ENCODE peak calls at places on chromosome 10, in five cellular contexts. One of them, this sample, is unnamed.

GRCh38 chr10:132554991-132555647 is 17.5 kb downstream of the INPP5A start:
- DNase-seq in transverse colon: peak
- DNase-seq in Panc1: no peak
- DNase-seq in adrenal gland: peak
- DNase-seq in heart left ventricle: peak
- DNase-seq in this sample: no peak

GRCh38 chr10:100847440-100847839 is 65.3 kb upstream of the SLF2 start:
- DNase-seq in adrenal gland: peak
- DNase-seq in heart left ventricle: no peak
- DNase-seq in transverse colon: no peak
- DNase-seq in Panc1: peak
- DNase-seq in this sample: no peak

GRCh38 chr10:48503293-48503911 is 101.5 kb downstream of the ARHGAP22 start:
- DNase-seq in heart left ventricle: peak
- DNase-seq in adrenal gland: no peak
- DNase-seq in Panc1: no peak
- DNase-seq in transverse colon: no peak
- DNase-seq in this sample: peak

GRCh38 chr10:5841965-5842364 is 28.7 kb upstream of the GDI2 start:
- DNase-seq in Panc1: no peak
- DNase-seq in adrenal gland: no peak
- DNase-seq in transverse colon: no peak
- DNase-seq in heart left ventricle: no peak
- DNase-seq in this sample: no peak

GRCh38 chr10:71773221-71773971 is at the start of gene VSIR:
- DNase-seq in Panc1: peak
- DNase-seq in heart left ventricle: peak
- DNase-seq in adrenal gland: peak
- DNase-seq in transverse colon: peak
- DNase-seq in this sample: peak

GRCh38 chr10:29554660-29555059 is 80.1 kb downstream of the SVIL start:
- DNase-seq in heart left ventricle: no peak
- DNase-seq in transverse colon: no peak
- DNase-seq in adrenal gland: no peak
- DNase-seq in Panc1: no peak
- DNase-seq in this sample: no peak

GRCh38 chr10:101467286-101467770 is 113.4 kb downstream of the BTRC start:
- DNase-seq in Panc1: peak
- DNase-seq in heart left ventricle: no peak
- DNase-seq in adrenal gland: peak
- DNase-seq in transverse colon: no peak
- DNase-seq in this sample: peak

GRCh38 chr10:44973323-44974081 is 5.1 kb downstream of the DEPP1 start:
- DNase-seq in heart left ventricle: peak
- DNase-seq in adrenal gland: no peak
- DNase-seq in Panc1: no peak
- DNase-seq in transverse colon: no peak
- DNase-seq in this sample: peak

GRCh38 chr10:1595242-1595600 is 142.1 kb downstream of the ADARB2 start:
- DNase-seq in Panc1: no peak
- DNase-seq in heart left ventricle: no peak
- DNase-seq in transverse colon: no peak
- DNase-seq in adrenal gland: no peak
- DNase-seq in this sample: no peak

GRCh38 chr10:128147669-128148068 is 21.4 kb upstream of the MKI67 start:
- DNase-seq in transverse colon: no peak
- DNase-seq in adrenal gland: no peak
- DNase-seq in heart left ventricle: no peak
- DNase-seq in Panc1: no peak
- DNase-seq in this sample: no peak

GRCh38 chr10:77637474-77637985 is at the start of gene KCNMA1:
- DNase-seq in heart left ventricle: peak
- DNase-seq in adrenal gland: no peak
- DNase-seq in Panc1: no peak
- DNase-seq in transverse colon: peak
- DNase-seq in this sample: no peak

GRCh38 chr10:102744374-102745051 is 765 bp downstream of the WBP1L start:
- DNase-seq in adrenal gland: peak
- DNase-seq in Panc1: no peak
- DNase-seq in transverse colon: no peak
- DNase-seq in heart left ventricle: no peak
- DNase-seq in this sample: peak

GRCh38 chr10:29806350-29806788 is 171.6 kb upstream of the SVIL start:
- DNase-seq in heart left ventricle: no peak
- DNase-seq in adrenal gland: no peak
- DNase-seq in Panc1: no peak
- DNase-seq in transverse colon: no peak
- DNase-seq in this sample: no peak

GRCh38 chr10:124197301-124198148 is 104.1 kb upstream of the CHST15 start:
- DNase-seq in transverse colon: no peak
- DNase-seq in adrenal gland: no peak
- DNase-seq in heart left ventricle: no peak
- DNase-seq in Panc1: no peak
- DNase-seq in this sample: peak

GRCh38 chr10:100569687-100570517 is 34.2 kb downstream of the HIF1AN start:
- DNase-seq in heart left ventricle: no peak
- DNase-seq in adrenal gland: no peak
- DNase-seq in Panc1: no peak
- DNase-seq in transverse colon: no peak
- DNase-seq in this sample: no peak

GRCh38 chr10:35613597-35614226 is 8.6 kb downstream of the GJD4 start:
- DNase-seq in transverse colon: no peak
- DNase-seq in adrenal gland: no peak
- DNase-seq in Panc1: no peak
- DNase-seq in heart left ventricle: no peak
- DNase-seq in this sample: no peak

GRCh38 chr10:17023386-17024298 is 106.0 kb downstream of the CUBN start:
- DNase-seq in transverse colon: peak
- DNase-seq in heart left ventricle: peak
- DNase-seq in Panc1: no peak
- DNase-seq in adrenal gland: peak
- DNase-seq in this sample: peak

GRCh38 chr10:131452926-131453771 is 141.6 kb upstream of the TCERG1L start:
- DNase-seq in adrenal gland: peak
- DNase-seq in transverse colon: no peak
- DNase-seq in Panc1: no peak
- DNase-seq in heart left ventricle: peak
- DNase-seq in this sample: peak

GRCh38 chr10:113056468-113057021 is 106.5 kb downstream of the TCF7L2 start:
- DNase-seq in Panc1: no peak
- DNase-seq in heart left ventricle: no peak
- DNase-seq in transverse colon: no peak
- DNase-seq in adrenal gland: no peak
- DNase-seq in this sample: no peak

GRCh38 chr10:33421789-33422188 is 87.3 kb upstream of the NRP1 start:
- DNase-seq in Panc1: no peak
- DNase-seq in heart left ventricle: peak
- DNase-seq in transverse colon: no peak
- DNase-seq in adrenal gland: peak
- DNase-seq in this sample: peak

GRCh38 chr10:102776779-102777417 is 33.1 kb downstream of the WBP1L start:
- DNase-seq in adrenal gland: peak
- DNase-seq in transverse colon: peak
- DNase-seq in Panc1: no peak
- DNase-seq in heart left ventricle: peak
- DNase-seq in this sample: peak

GRCh38 chr10:13969792-13970140 is 361.0 kb downstream of the FRMD4A start:
- DNase-seq in adrenal gland: no peak
- DNase-seq in Panc1: no peak
- DNase-seq in transverse colon: no peak
- DNase-seq in heart left ventricle: no peak
- DNase-seq in this sample: no peak

GRCh38 chr10:86711957-86712708 is 43.8 kb downstream of the LDB3 start:
- DNase-seq in heart left ventricle: peak
- DNase-seq in Panc1: no peak
- DNase-seq in transverse colon: no peak
- DNase-seq in adrenal gland: peak
- DNase-seq in this sample: peak

GRCh38 chr10:82625497-82626151 is 750.6 kb downstream of the NRG3 start:
- DNase-seq in adrenal gland: no peak
- DNase-seq in transverse colon: no peak
- DNase-seq in Panc1: no peak
- DNase-seq in heart left ventricle: no peak
- DNase-seq in this sample: no peak

GRCh38 chr10:69449841-69450240 is 1.4 kb upstream of the TSPAN15 start:
- DNase-seq in adrenal gland: peak
- DNase-seq in Panc1: peak
- DNase-seq in transverse colon: peak
- DNase-seq in heart left ventricle: peak
- DNase-seq in this sample: peak

DNA sequence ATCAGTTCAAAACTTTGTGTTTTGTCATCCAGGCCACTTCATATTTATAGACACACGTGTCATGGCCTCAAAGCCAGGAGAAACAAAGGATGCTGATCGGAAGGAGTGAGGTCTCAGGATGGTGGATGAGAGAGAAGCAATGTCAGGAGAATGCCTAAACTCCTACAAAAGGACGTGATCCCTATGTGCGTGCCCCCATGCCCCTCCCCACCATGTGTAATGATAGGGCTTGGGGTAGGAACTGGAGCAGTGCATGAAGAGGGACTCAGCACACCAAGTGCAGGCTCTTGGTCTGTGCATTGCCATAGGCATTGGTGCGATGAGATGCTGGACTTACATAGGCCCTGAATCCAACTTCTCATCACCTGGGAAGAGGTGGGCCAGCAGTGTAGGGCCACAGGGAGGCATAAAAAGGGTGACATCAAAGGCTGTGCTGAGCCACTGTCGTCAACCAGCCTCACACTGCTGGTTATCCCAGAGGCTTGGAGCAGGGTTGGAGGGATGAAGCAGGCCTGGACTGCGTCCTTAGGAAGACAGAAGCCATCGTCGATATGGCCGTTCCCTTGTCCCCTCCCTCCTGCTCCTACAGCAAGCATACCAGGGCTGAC is 46.9 kb upstream of the GDF10 start:
- DNase-seq in heart left ventricle: no peak
- DNase-seq in adrenal gland: no peak
- DNase-seq in transverse colon: peak
- DNase-seq in Panc1: no peak
- DNase-seq in this sample: no peak
- H3K27ac ChIP-seq in heart left ventricle: no peak
- H3K27ac ChIP-seq in adrenal gland: no peak
- H3K27ac ChIP-seq in transverse colon: no peak
- H3K27ac ChIP-seq in Panc1: no peak
- H3K27ac ChIP-seq in this sample: no peak

GRCh38 chr10:110876000-110876399 is 4.3 kb downstream of the PDCD4 start:
- DNase-seq in transverse colon: no peak
- DNase-seq in adrenal gland: no peak
- DNase-seq in heart left ventricle: no peak
- DNase-seq in Panc1: no peak
- DNase-seq in this sample: no peak
- H3K4me3 ChIP-seq in transverse colon: no peak
- H3K4me3 ChIP-seq in adrenal gland: no peak
- H3K4me3 ChIP-seq in heart left ventricle: no peak
- H3K4me3 ChIP-seq in Panc1: no peak
- H3K4me3 ChIP-seq in this sample: no peak

DNA sequence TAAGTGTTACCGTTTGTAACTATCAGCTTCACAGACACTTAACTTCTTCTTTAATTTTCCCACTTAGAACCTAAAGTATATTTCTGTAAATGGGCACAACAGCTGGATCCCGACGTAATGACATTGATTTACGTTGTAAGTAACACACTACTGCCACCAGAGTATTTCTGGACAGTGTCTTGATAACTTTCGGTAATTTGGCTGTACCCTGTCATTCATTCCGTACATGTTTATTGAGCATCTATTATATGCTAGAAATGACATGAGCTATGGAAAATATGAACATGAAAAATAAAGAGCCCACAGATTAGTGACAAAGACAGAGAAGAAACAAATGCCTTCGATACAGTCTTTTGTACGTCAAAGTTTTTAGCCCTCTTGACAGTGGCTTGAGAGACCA is 291.4 kb downstream of the CCDC3 start:
- DNase-seq in Panc1: no peak
- DNase-seq in adrenal gland: no peak
- DNase-seq in heart left ventricle: no peak
- DNase-seq in transverse colon: no peak
- DNase-seq in this sample: no peak
- H3K27ac ChIP-seq in Panc1: peak
- H3K27ac ChIP-seq in adrenal gland: no peak
- H3K27ac ChIP-seq in heart left ventricle: no peak
- H3K27ac ChIP-seq in transverse colon: peak
- H3K27ac ChIP-seq in this sample: no peak

DNA sequence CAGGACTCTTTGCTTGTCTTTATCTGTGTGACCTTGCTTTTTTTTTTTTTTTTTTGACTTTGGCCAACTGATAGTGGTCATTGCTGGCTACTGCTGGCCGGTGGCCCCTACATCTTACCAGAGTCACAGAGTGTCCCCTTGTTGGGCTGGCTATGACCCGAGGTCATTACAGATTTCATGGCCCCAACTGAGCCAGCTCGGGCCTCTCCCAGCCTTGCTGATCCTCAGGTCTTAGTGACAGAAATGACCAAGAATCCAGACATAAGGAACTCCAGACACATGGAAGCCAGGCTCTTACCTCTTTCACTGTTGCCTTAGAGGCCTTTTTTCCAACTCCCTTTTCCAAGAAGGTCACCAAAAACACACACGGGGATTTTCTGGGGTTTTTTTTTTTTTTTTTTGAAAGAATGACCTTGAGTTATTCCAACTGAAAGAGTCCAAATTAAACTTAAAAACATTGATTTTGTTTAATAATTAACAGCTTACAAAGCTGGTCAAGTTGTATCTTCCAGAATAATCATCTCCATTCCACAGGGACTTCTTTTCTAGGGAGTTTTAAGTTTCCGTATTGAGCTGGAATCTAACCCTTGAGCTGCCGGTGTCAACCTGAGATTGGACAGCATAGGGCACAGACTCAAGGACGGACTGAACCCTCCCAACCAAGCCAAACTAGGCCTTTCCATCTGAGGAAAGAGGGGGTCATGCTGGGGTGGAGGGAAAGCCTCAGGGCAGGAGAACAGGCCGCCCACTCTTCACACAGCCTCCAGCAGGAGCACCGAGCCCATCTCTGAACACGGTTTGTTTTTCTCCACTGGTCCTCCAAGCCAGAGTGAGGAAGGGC is 43.8 kb downstream of the PIK3AP1 start:
- DNase-seq in transverse colon: no peak
- DNase-seq in adrenal gland: no peak
- DNase-seq in Panc1: no peak
- DNase-seq in heart left ventricle: no peak
- DNase-seq in this sample: no peak
- H3K4me3 ChIP-seq in transverse colon: no peak
- H3K4me3 ChIP-seq in adrenal gland: no peak
- H3K4me3 ChIP-seq in Panc1: no peak
- H3K4me3 ChIP-seq in heart left ventricle: no peak
- H3K4me3 ChIP-seq in this sample: no peak

GRCh38 chr10:110420401-110421193 is 77.1 kb upstream of the DUSP5 start:
- DNase-seq in Panc1: no peak
- DNase-seq in adrenal gland: peak
- DNase-seq in transverse colon: no peak
- DNase-seq in heart left ventricle: peak
- DNase-seq in this sample: peak
- H3K27ac ChIP-seq in Panc1: no peak
- H3K27ac ChIP-seq in adrenal gland: no peak
- H3K27ac ChIP-seq in transverse colon: no peak
- H3K27ac ChIP-seq in heart left ventricle: no peak
- H3K27ac ChIP-seq in this sample: no peak

This sample was measured in thyroid gland.